ENCODE peak calls at places on chromosomes 7 and 10, in ten cellular contexts. G, I, S, R, N, T, P, X, K and U are unnamed samples.
A peak's percentile ranks its signal among the peaks of the same experiment; 100 is the strongest.

GRCh38 chr10:101441539-101442455 is 87.8 kb downstream of the BTRC start:
- DNase-seq in P (no peak), T (no peak), G (peak; percentile 77), I (peak; percentile 65), S (peak; percentile 4), K (peak; percentile 83), N (peak; percentile 67), X (peak; percentile 8), R (peak; percentile 51), U (peak; percentile 93)

GRCh38 chr7:12694817-12695216 is 7.4 kb downstream of the ARL4A start:
- DNase-seq in R (no peak), I (no peak), K (no peak), T (no peak), P (no peak), X (no peak), S (no peak), N (no peak), G (no peak), U (no peak)

GRCh38 chr7:148458263-148458662 is 132.3 kb upstream of the C7orf33 start:
- DNase-seq in P (no peak), X (no peak), T (no peak), N (no peak), R (no peak), G (no peak), I (no peak), S (no peak), K (no peak), U (no peak)

GRCh38 chr10:33333260-33334169 is 952 bp downstream of the NRP1 start:
- DNase-seq in I (peak; percentile 26), G (peak; percentile 26), S (no peak), P (no peak), R (no peak), N (peak; percentile 65), X (no peak), T (no peak), K (peak; percentile 53), U (peak; percentile 78)

GRCh38 chr7:158110661-158111555 is 476.7 kb downstream of the PTPRN2 start:
- DNase-seq in N (no peak), S (no peak), K (peak; percentile 16), X (no peak), I (peak; percentile 99), G (no peak), P (peak; percentile 80), R (no peak), T (peak; percentile 70), U (no peak)

GRCh38 chr10:127148066-127148932 is 48.1 kb downstream of the INSYN2A start:
- DNase-seq in G (no peak), X (no peak), S (no peak), I (no peak), R (peak; percentile 65), P (no peak), K (peak; percentile 89), N (peak; percentile 82), T (no peak), U (peak; percentile 52)

GRCh38 chr10:78434886-78435285 is 401.2 kb downstream of the RPS24 start:
- DNase-seq in P (peak; percentile 8), N (no peak), X (no peak), R (no peak), S (no peak), I (no peak), T (peak; percentile 84), G (no peak), K (no peak), U (no peak)

GRCh38 chr7:150981644-150982043 is 3.5 kb upstream of the KCNH2 start:
- DNase-seq in X (no peak), G (no peak), P (no peak), N (no peak), R (no peak), K (no peak), T (no peak), S (no peak), I (no peak), U (no peak)

GRCh38 chr10:78563224-78563764 is 505.5 kb upstream of the ZMIZ1 start:
- DNase-seq in X (no peak), R (no peak), T (no peak), N (no peak), S (no peak), I (no peak), P (no peak), K (no peak), G (no peak), U (no peak)

GRCh38 chr10:117603726-117604125 is 61.2 kb downstream of the EMX2 start:
- DNase-seq in T (peak; percentile 69), P (no peak), S (no peak), R (no peak), G (no peak), I (no peak), N (no peak), X (no peak), K (no peak), U (no peak)

GRCh38 chr7:37982423-37982822 is 62.0 kb downstream of the EPDR1 start:
- DNase-seq in X (no peak), G (no peak), S (no peak), I (no peak), P (no peak), K (no peak), R (no peak), T (no peak), N (no peak), U (no peak)

GRCh38 chr10:132979491-132980425 is 37.4 kb upstream of the CFAP46 start:
- DNase-seq in I (no peak), R (no peak), S (no peak), T (no peak), G (no peak), P (no peak), N (no peak), X (no peak), K (no peak), U (no peak)

GRCh38 chr7:151247611-151248176 is 800 bp downstream of the SMARCD3 start:
- DNase-seq in G (no peak), R (no peak), P (no peak), N (no peak), S (no peak), T (no peak), K (no peak), I (no peak), X (no peak), U (no peak)

GRCh38 chr7:75813084-75813483 is 522 bp downstream of the CCL24 start:
- DNase-seq in R (no peak), N (no peak), P (no peak), G (no peak), X (no peak), I (no peak), S (no peak), T (no peak), K (no peak), U (no peak)

GRCh38 chr7:47746468-47746867 is 164.6 kb upstream of the TNS3 start:
- DNase-seq in G (no peak), X (no peak), I (no peak), K (no peak), T (no peak), R (no peak), P (no peak), N (no peak), S (no peak), U (no peak)

GRCh38 chr10:131186547-131187253 is 124.8 kb downstream of the TCERG1L start:
- DNase-seq in I (no peak), X (no peak), K (no peak), S (no peak), N (no peak), G (no peak), P (no peak), R (no peak), T (peak; percentile 56), U (no peak)

GRCh38 chr7:47942132-47942531 is 6.1 kb downstream of the PKD1L1 start:
- DNase-seq in I (no peak), R (no peak), S (no peak), K (peak; percentile 51), X (no peak), G (no peak), T (peak; percentile 18), N (no peak), P (no peak), U (no peak)

GRCh38 chr7:18895456-18895855 is 222.0 kb downstream of the TWIST1 start:
- DNase-seq in P (no peak), S (no peak), T (no peak), G (no peak), K (peak; percentile 82), N (peak; percentile 76), X (peak; percentile 31), R (peak; percentile 69), I (no peak), U (no peak)

GRCh38 chr7:148850564-148850963 is 33.5 kb downstream of the EZH2 start:
- DNase-seq in I (no peak), R (no peak), K (no peak), G (no peak), X (no peak), P (no peak), S (no peak), N (no peak), T (no peak), U (no peak)

GRCh38 chr7:101630591-101630990 is 1.5 kb upstream of the MYL10 start:
- DNase-seq in X (peak; percentile 23), K (peak; percentile 43), I (no peak), G (no peak), T (no peak), R (peak; percentile 79), N (peak; percentile 89), P (no peak), S (no peak), U (no peak)

GRCh38 chr7:63925626-63926460 is 72.8 kb upstream of the ZNF722 start:
- DNase-seq in T (no peak), K (peak; percentile 12), P (peak; percentile 84), N (peak; percentile 6), R (no peak), X (peak; percentile 4), S (peak; percentile 96), G (peak; percentile 86), I (peak; percentile 9), U (no peak)

GRCh38 chr10:93403741-93404354 is 78.3 kb downstream of the MYOF start:
- DNase-seq in X (no peak), P (no peak), G (no peak), K (peak; percentile 33), T (no peak), N (no peak), S (no peak), I (peak; percentile 57), R (peak; percentile 73), U (no peak)

GRCh38 chr10:1256139-1256720 is 200.0 kb downstream of the WDR37 start:
- DNase-seq in S (no peak), X (no peak), K (no peak), R (no peak), P (no peak), I (no peak), G (no peak), N (no peak), T (peak; percentile 39), U (peak; percentile 16)

GRCh38 chr7:106421181-106421762 is 136.5 kb upstream of the NAMPT start:
- DNase-seq in K (peak; percentile 96), T (peak; percentile 94), I (no peak), S (no peak), P (peak; percentile 58), G (peak; percentile 85), X (peak; percentile 75), R (no peak), N (peak; percentile 41), U (peak; percentile 12)

GRCh38 chr7:149558149-149558861 is 60.7 kb upstream of the ZNF746 start:
- DNase-seq in X (peak; percentile 19), K (no peak), I (no peak), G (no peak), R (peak; percentile 84), S (no peak), T (no peak), N (peak; percentile 79), P (no peak), U (no peak)

GRCh38 chr7:68148440-68148839 is 1151.8 kb downstream of the TYW1 start:
- DNase-seq in S (no peak), G (no peak), I (peak; percentile 11), N (no peak), R (no peak), K (no peak), T (no peak), X (no peak), P (no peak), U (no peak)

GRCh38 chr10:43846187-43846680 is 197.6 kb upstream of the ZNF32 start:
- DNase-seq in X (peak; percentile 64), P (no peak), I (no peak), G (no peak), S (no peak), N (no peak), T (no peak), K (peak; percentile 34), R (no peak), U (no peak)

GRCh38 chr7:24756989-24757798 is at the start of gene GSDME:
- DNase-seq in I (peak; percentile 76), S (peak; percentile 45), X (no peak), T (peak; percentile 93), G (no peak), P (peak; percentile 43), K (peak; percentile 74), N (peak; percentile 70), R (peak; percentile 60), U (no peak)